ENCODE peak calls at places on chromosomes 1 and 21, in nine cellular contexts. L is psoas muscle, S is NCI-H226, X is substantia nigra, E is thyroid gland, W is neuronal stem cell, N is brain microvascular endothelial cell, Q is hepatic stellate cell, J is BE2C. D is an unnamed sample.
A peak's percentile ranks its signal among the peaks of the same experiment; 100 is the strongest.

GRCh38 chr1:22619252-22619651 is 17.2 kb upstream of the C1QA start:
- DNase-seq in L (no peak), S (no peak), X (no peak), E (no peak), W (no peak), N (no peak), Q (no peak), J (no peak), D (no peak)

GRCh38 chr1:33878392-33878791 is 14.5 kb downstream of the HMGB4 start:
- DNase-seq in L (no peak), S (no peak), X (no peak), E (no peak), W (no peak), N (no peak), Q (no peak), J (no peak), D (no peak)

GRCh38 chr1:115373305-115373704 is 35.3 kb upstream of the NGF start:
- DNase-seq in L (no peak), S (peak; percentile 5), X (no peak), E (no peak), W (no peak), N (peak; percentile 81), Q (peak; percentile 55), J (no peak), D (no peak)

GRCh38 chr1:42259059-42259738 is 75.8 kb downstream of the FOXJ3 start:
- DNase-seq in L (no peak), S (peak; percentile 43), X (no peak), E (no peak), W (no peak), N (peak; percentile 53), Q (no peak), J (no peak), D (no peak)

GRCh38 chr1:16038620-16038912 is 5.0 kb upstream of the CLCNKB start:
- DNase-seq in L (no peak), S (peak; percentile 87), X (no peak), E (no peak), W (no peak), N (no peak), Q (no peak), J (no peak), D (no peak)

GRCh38 chr1:206721454-206721853 is 36.7 kb downstream of the MAPKAPK2 start:
- DNase-seq in L (no peak), S (no peak), X (no peak), E (no peak), W (no peak), N (no peak), Q (no peak), J (no peak), D (no peak)

GRCh38 chr1:79325126-79325525 is 318.6 kb upstream of the ADGRL4 start:
- DNase-seq in L (no peak), S (no peak), X (no peak), E (no peak), W (no peak), N (no peak), Q (no peak), J (no peak), D (no peak)

GRCh38 chr1:6205849-6206845 is at the start of gene RNF207:
- DNase-seq in L (peak; percentile 76), S (peak; percentile 95), X (no peak), E (peak; percentile 72), W (no peak), N (peak; percentile 54), Q (peak; percentile 83), J (no peak), D (peak; percentile 56)

GRCh38 chr1:243501002-243501401 is 245.2 kb downstream of the SDCCAG8 start:
- DNase-seq in L (no peak), S (no peak), X (no peak), E (no peak), W (no peak), N (peak; percentile 28), Q (peak; percentile 53), J (no peak), D (no peak)

GRCh38 chr1:180501865-180502360 is 464 bp downstream of the ACBD6 start:
- DNase-seq in L (no peak), S (no peak), X (no peak), E (peak; percentile 59), W (no peak), N (no peak), Q (no peak), J (no peak), D (no peak)

GRCh38 chr1:208631516-208631915 is 387.3 kb upstream of the PLXNA2 start:
- DNase-seq in L (no peak), S (no peak), X (no peak), E (no peak), W (peak; percentile 17), N (no peak), Q (no peak), J (no peak), D (no peak)

GRCh38 chr1:111723091-111723806 is 15.9 kb downstream of the INKA2 start:
- DNase-seq in L (no peak), S (no peak), X (no peak), E (no peak), W (no peak), N (no peak), Q (no peak), J (no peak), D (no peak)

GRCh38 chr21:42423197-42423675 is 19.5 kb downstream of the UBASH3A start:
- DNase-seq in L (no peak), S (no peak), X (no peak), E (no peak), W (no peak), N (no peak), Q (no peak), J (no peak), D (no peak)

GRCh38 chr1:36565576-36566501 is 83.1 kb upstream of the CSF3R start:
- DNase-seq in L (peak; percentile 21), S (no peak), X (no peak), E (no peak), W (no peak), N (no peak), Q (no peak), J (no peak), D (no peak)

GRCh38 chr1:97980530-97980929 is 59.7 kb upstream of the DPYD start:
- DNase-seq in L (no peak), S (no peak), X (no peak), E (no peak), W (no peak), N (no peak), Q (no peak), J (no peak), D (no peak)

GRCh38 chr1:33188572-33189275 is 6.9 kb upstream of the TRIM62 start:
- DNase-seq in L (no peak), S (peak; percentile 75), X (no peak), E (peak; percentile 71), W (no peak), N (no peak), Q (no peak), J (no peak), D (peak; percentile 29)

GRCh38 chr1:96660503-96660902 is 61.1 kb upstream of the PTBP2 start:
- DNase-seq in L (no peak), S (peak; percentile 69), X (no peak), E (no peak), W (no peak), N (peak; percentile 63), Q (no peak), J (no peak), D (peak; percentile 82)

GRCh38 chr1:77489910-77490309 is 192.5 kb downstream of the ZZZ3 start:
- DNase-seq in L (no peak), S (no peak), X (no peak), E (no peak), W (peak; percentile 6), N (peak; percentile 18), Q (peak; percentile 12), J (no peak), D (no peak)

GRCh38 chr1:187680823-187681222 is 852.1 kb downstream of the PLA2G4A start:
- DNase-seq in L (no peak), S (peak; percentile 40), X (no peak), E (no peak), W (no peak), N (peak; percentile 83), Q (no peak), J (no peak), D (no peak)

GRCh38 chr21:34131586-34131985 is 58.2 kb downstream of the MRPS6 start:
- DNase-seq in L (no peak), S (no peak), X (no peak), E (no peak), W (no peak), N (no peak), Q (no peak), J (no peak), D (no peak)

GRCh38 chr1:33232716-33233115 is 23.6 kb upstream of the ZNF362 start:
- DNase-seq in L (no peak), S (no peak), X (no peak), E (no peak), W (no peak), N (no peak), Q (no peak), J (no peak), D (no peak)

GRCh38 chr21:36385909-36386642 is 884 bp downstream of the CHAF1B start:
- DNase-seq in L (no peak), S (no peak), X (no peak), E (no peak), W (no peak), N (no peak), Q (no peak), J (no peak), D (no peak)